ENCODE peak calls at places on chromosomes 3 and 15, in nine cellular contexts. L is AG20443, W is left colon, A is GM23338, N is A549, X is NCI-H1436, G is activated T-cell treated with anti-CD3 and anti-CD28 coated beads for 24 hours, K is PC-3, C is left ventricle myocardium superior. J is an unnamed sample.

GRCh38 chr15:58065011-58065444 is 483 bp downstream of the ALDH1A2 start:
- DNase-seq in A (peak; percentile 59), X (no peak), L (no peak), G (no peak), N (no peak), C (peak; percentile 58), W (no peak), K (no peak), J (peak; percentile 51)

GRCh38 chr15:64894395-64895056 is 17.2 kb upstream of the ANKDD1A start:
- DNase-seq in C (peak; percentile 47), K (no peak), A (peak; percentile 82), W (peak; percentile 72), G (peak; percentile 56), N (no peak), L (no peak), X (no peak), J (peak; percentile 52)

GRCh38 chr15:100769975-100770340 is 109.7 kb upstream of the ALDH1A3 start:
- DNase-seq in N (no peak), W (peak; percentile 16), C (no peak), G (no peak), K (no peak), X (no peak), A (no peak), L (no peak), J (no peak)

GRCh38 chr15:76223521-76223920 is 87.7 kb downstream of the ETFA start:
- DNase-seq in G (no peak), K (no peak), A (no peak), N (no peak), W (no peak), X (no peak), L (no peak), C (no peak), J (no peak)

GRCh38 chr3:33063651-33064051 is 33.3 kb downstream of the GLB1 start:
- DNase-seq in A (no peak), X (no peak), G (peak; percentile 59), L (peak; percentile 48), C (no peak), W (no peak), N (no peak), K (no peak), J (no peak)

GRCh38 chr3:187741403-187742350 is 3.6 kb downstream of the BCL6 start:
- DNase-seq in W (peak; percentile 65), X (peak; percentile 60), A (peak; percentile 81), K (peak; percentile 88), N (peak; percentile 72), C (peak; percentile 83), G (peak; percentile 66), L (no peak), J (peak; percentile 82)

GRCh38 chr15:42890161-42890913 is 30.2 kb downstream of the TTBK2 start:
- DNase-seq in N (peak; percentile 16), K (peak; percentile 71), A (peak; percentile 86), W (no peak), G (no peak), L (peak; percentile 73), X (no peak), C (no peak), J (no peak)

GRCh38 chr3:42713747-42714146 is 11.1 kb upstream of the HHATL start:
- DNase-seq in N (no peak), C (no peak), G (no peak), A (no peak), W (no peak), K (no peak), L (no peak), X (no peak), J (no peak)

J was measured in Right ventricle myocardium superior.